ENCODE peak calls at places on chromosome 4, in ten cellular contexts. P, T, Y, V, G, X, L, Q, S and M are unnamed samples.

GRCh38 chr4:169420291-169420690 is 149.5 kb upstream of the SH3RF1 start:
- DNase-seq in Y (no peak), T (no peak), G (no peak), V (no peak), Q (no peak), S (no peak), X (no peak), L (no peak), P (no peak), M (no peak)

GRCh38 chr4:83013420-83013867 is 2.8 kb upstream of the LIN54 start:
- DNase-seq in Y (no peak), L (no peak), P (no peak), G (no peak), Q (no peak), V (no peak), T (no peak), S (no peak), X (no peak), M (no peak)

GRCh38 chr4:109554971-109555370 is 5.1 kb upstream of the MCUB start:
- DNase-seq in P (no peak), T (no peak), V (no peak), S (peak; percentile 37), X (no peak), G (no peak), Y (no peak), Q (no peak), L (no peak), M (no peak)

GRCh38 chr4:105399535-105400161 is 74.2 kb downstream of the PPA2 start:
- DNase-seq in S (peak; percentile 85), P (no peak), Y (no peak), Q (no peak), G (no peak), L (no peak), T (no peak), X (no peak), V (no peak), M (no peak)

GRCh38 chr4:74157116-74157742 is 689 bp upstream of the MTHFD2L start:
- DNase-seq in P (no peak), X (no peak), Q (no peak), T (no peak), L (no peak), G (no peak), V (no peak), Y (no peak), S (peak; percentile 37), M (no peak)

GRCh38 chr4:122759639-122760310 is 27.3 kb downstream of the BBS12 start:
- DNase-seq in G (no peak), V (no peak), P (no peak), T (no peak), Y (no peak), S (no peak), L (no peak), X (no peak), Q (no peak), M (no peak)

GRCh38 chr4:153122855-153123254 is 81.4 kb upstream of the TRIM2 start:
- DNase-seq in V (no peak), X (no peak), Q (no peak), Y (no peak), T (no peak), P (no peak), G (no peak), S (no peak), L (no peak), M (no peak)

GRCh38 chr4:150130953-150131352 is 52.7 kb downstream of the DCLK2 start:
- DNase-seq in T (no peak), X (no peak), L (peak; percentile 37), V (no peak), G (no peak), P (no peak), Q (no peak), Y (no peak), S (peak; percentile 83), M (no peak)

GRCh38 chr4:134935320-134935719 is 733.7 kb upstream of the PABPC4L start:
- DNase-seq in L (no peak), X (no peak), S (no peak), Q (peak; percentile 3), Y (peak; percentile 9), T (no peak), G (no peak), V (peak; percentile 38), P (peak; percentile 22), M (peak; percentile 1)

GRCh38 chr4:20544645-20545044 is 155.6 kb upstream of the PACRGL start:
- DNase-seq in V (peak; percentile 10), Y (peak; percentile 16), X (no peak), T (no peak), S (peak; percentile 63), P (peak; percentile 42), L (no peak), Q (peak; percentile 3), G (no peak), M (peak; percentile 10)

GRCh38 chr4:31917334-31917733 is 1197.2 kb downstream of the PCDH7 start:
- DNase-seq in G (no peak), Q (no peak), X (no peak), V (no peak), L (no peak), P (no peak), T (no peak), S (no peak), Y (no peak), M (no peak)

GRCh38 chr4:31923634-31924033 is 1203.5 kb downstream of the PCDH7 start:
- DNase-seq in P (no peak), L (no peak), T (no peak), G (no peak), V (no peak), S (no peak), Y (no peak), Q (no peak), X (no peak), M (no peak)

DNA sequence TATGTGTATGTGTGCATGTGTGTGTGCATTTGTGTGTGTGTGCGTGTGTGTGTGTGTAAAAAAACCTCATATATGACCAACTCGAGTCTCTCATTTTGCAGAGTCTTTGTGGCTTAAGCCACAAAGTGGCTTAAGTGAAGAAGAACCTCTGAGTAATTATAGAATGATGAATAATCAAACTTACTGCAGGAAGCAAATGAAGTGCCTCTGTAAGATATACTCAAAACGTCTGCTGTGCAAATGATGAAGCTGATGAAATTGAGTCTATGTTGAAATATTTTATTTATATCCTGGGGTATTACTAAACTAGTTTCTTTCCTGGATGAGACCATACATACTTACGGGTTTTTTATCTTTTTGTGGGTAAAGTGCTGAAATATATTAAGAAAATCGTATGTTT is 1198.7 kb downstream of the PCDH7 start:
- DNase-seq in T (no peak), P (no peak), S (peak; percentile 30), Y (no peak), G (no peak), Q (no peak), L (no peak), X (no peak), V (no peak), M (no peak)
- H3K4me3 ChIP-seq in T (no peak overlapping the region), P (no peak overlapping the region), S (no peak overlapping the region), Y (no peak overlapping the region), G (no peak overlapping the region), Q (no peak overlapping the region), L (no peak overlapping the region), X (no peak overlapping the region), V (no peak overlapping the region), M (no peak overlapping the region)

GRCh38 chr4:1764670-1765069 is 28.4 kb upstream of the FGFR3 start:
- DNase-seq in T (no peak), L (no peak), Y (no peak), V (peak; percentile 67), P (no peak), X (no peak), Q (no peak), S (no peak), G (no peak), M (no peak)

GRCh38 chr4:1763550-1764080 is 29.5 kb upstream of the FGFR3 start:
- DNase-seq in Q (no peak), T (no peak), Y (no peak), G (no peak), P (no peak), X (no peak), L (peak; percentile 85), V (no peak), S (peak; percentile 48), M (no peak)

GRCh38 chr4:1762264-1763010 is 30.7 kb upstream of the FGFR3 start:
- DNase-seq in Y (no peak), L (no peak), S (no peak), Q (no peak), T (no peak), P (no peak), G (no peak), X (no peak), V (peak; percentile 65), M (no peak)

GRCh38 chr4:1761130-1761688 is 31.9 kb upstream of the FGFR3 start:
- DNase-seq in Y (no peak), T (no peak), P (no peak), G (no peak), X (no peak), V (no peak), S (no peak), Q (no peak), L (no peak), M (no peak)

GRCh38 chr4:1763070-1763549 is 30.0 kb upstream of the FGFR3 start:
- DNase-seq in Y (no peak), V (peak; percentile 77), G (no peak), X (no peak), T (no peak), P (no peak), S (no peak), L (no peak), Q (no peak), M (no peak)
- H3K4me3 ChIP-seq in Y (no peak overlapping the region), V (no peak overlapping the region), G (peak overlapping the region; percentile 11), X (no peak overlapping the region), T (peak overlapping the region; percentile 41), P (no peak overlapping the region), S (no peak overlapping the region), L (peak overlapping the region; percentile 8), Q (no peak overlapping the region), M (no peak overlapping the region)

GRCh38 chr4:185217390-185217985 is 8.1 kb downstream of the SNX25 start:
- DNase-seq in V (no peak), L (no peak), X (no peak), S (no peak), T (no peak), Y (no peak), Q (no peak), P (no peak), G (no peak), M (no peak)
- H3K4me3 ChIP-seq in V (no peak overlapping the region), L (no peak overlapping the region), X (no peak overlapping the region), S (no peak overlapping the region), T (no peak overlapping the region), Y (no peak overlapping the region), Q (no peak overlapping the region), P (no peak overlapping the region), G (no peak overlapping the region), M (no peak overlapping the region)

GRCh38 chr4:140163029-140163810 is 9.2 kb upstream of the MAML3 start:
- DNase-seq in P (no peak), G (no peak), L (peak; percentile 62), Y (no peak), Q (no peak), S (peak; percentile 57), X (no peak), V (no peak), T (no peak), M (no peak)
- H3K4me3 ChIP-seq in P (no peak overlapping the region), G (no peak overlapping the region), L (peak overlapping the region; percentile 2), Y (no peak overlapping the region), Q (no peak overlapping the region), S (peak overlapping the region; percentile 11), X (no peak overlapping the region), V (no peak overlapping the region), T (peak overlapping the region; percentile 1), M (no peak overlapping the region)